ENCODE peak calls at places on chromosomes 13 and 19, in nine cellular contexts. One of them, this sample, is unnamed. For H3K27me3, the result is how much of the 10 kb centered on the place peaks cover.

GRCh38 chr13:39415003-39415402 is 188.0 kb downstream of the LHFPL6 start:
- DNase-seq in fibroblast of lung: peak
- DNase-seq in K562: no peak
- DNase-seq in colonic mucosa: no peak
- DNase-seq in left ventricle myocardium inferior: no peak
- DNase-seq in effector memory CD4-positive, alpha-beta T cell: no peak
- DNase-seq in PC-3: no peak
- DNase-seq in CD8-positive, alpha-beta T cell: no peak
- DNase-seq in tibial artery: no peak
- DNase-seq in this sample: no peak

GRCh38 chr13:22135446-22135845 is 464.6 kb downstream of the FGF9 start:
- DNase-seq in left ventricle myocardium inferior: no peak
- DNase-seq in PC-3: no peak
- DNase-seq in fibroblast of lung: no peak
- DNase-seq in tibial artery: no peak
- DNase-seq in colonic mucosa: no peak
- DNase-seq in K562: no peak
- DNase-seq in effector memory CD4-positive, alpha-beta T cell: no peak
- DNase-seq in CD8-positive, alpha-beta T cell: no peak
- DNase-seq in this sample: no peak

GRCh38 chr19:45069056-45069455 is 7.2 kb downstream of the ZNF296 start:
- DNase-seq in effector memory CD4-positive, alpha-beta T cell: no peak
- DNase-seq in colonic mucosa: peak
- DNase-seq in PC-3: peak
- DNase-seq in left ventricle myocardium inferior: peak
- DNase-seq in tibial artery: no peak
- DNase-seq in CD8-positive, alpha-beta T cell: no peak
- DNase-seq in K562: no peak
- DNase-seq in fibroblast of lung: no peak
- DNase-seq in this sample: peak

GRCh38 chr13:31049083-31049482 is 112.6 kb downstream of the HSPH1 start:
- DNase-seq in tibial artery: no peak
- DNase-seq in colonic mucosa: no peak
- DNase-seq in fibroblast of lung: no peak
- DNase-seq in effector memory CD4-positive, alpha-beta T cell: no peak
- DNase-seq in PC-3: no peak
- DNase-seq in left ventricle myocardium inferior: no peak
- DNase-seq in CD8-positive, alpha-beta T cell: no peak
- DNase-seq in K562: no peak
- DNase-seq in this sample: no peak

GRCh38 chr19:44818470-44818856 is 9.6 kb downstream of the BCAM start:
- DNase-seq in effector memory CD4-positive, alpha-beta T cell: no peak
- DNase-seq in K562: no peak
- DNase-seq in CD8-positive, alpha-beta T cell: no peak
- DNase-seq in tibial artery: no peak
- DNase-seq in colonic mucosa: no peak
- DNase-seq in PC-3: no peak
- DNase-seq in fibroblast of lung: no peak
- DNase-seq in left ventricle myocardium inferior: no peak
- DNase-seq in this sample: no peak

GRCh38 chr13:108305655-108306054 is 36.1 kb downstream of the TNFSF13B start:
- DNase-seq in K562: no peak
- DNase-seq in effector memory CD4-positive, alpha-beta T cell: no peak
- DNase-seq in tibial artery: no peak
- DNase-seq in CD8-positive, alpha-beta T cell: no peak
- DNase-seq in left ventricle myocardium inferior: no peak
- DNase-seq in colonic mucosa: no peak
- DNase-seq in PC-3: no peak
- DNase-seq in fibroblast of lung: no peak
- DNase-seq in this sample: no peak

GRCh38 chr19:29372461-29372860 is 153.3 kb upstream of the VSTM2B start:
- DNase-seq in tibial artery: peak
- DNase-seq in fibroblast of lung: no peak
- DNase-seq in colonic mucosa: no peak
- DNase-seq in left ventricle myocardium inferior: no peak
- DNase-seq in PC-3: no peak
- DNase-seq in K562: no peak
- DNase-seq in effector memory CD4-positive, alpha-beta T cell: no peak
- DNase-seq in CD8-positive, alpha-beta T cell: no peak
- DNase-seq in this sample: no peak

GRCh38 chr13:26050568-26051230 is 1.1 kb downstream of the SHISA2 start:
- DNase-seq in effector memory CD4-positive, alpha-beta T cell: no peak
- DNase-seq in PC-3: no peak
- DNase-seq in fibroblast of lung: no peak
- DNase-seq in tibial artery: no peak
- DNase-seq in CD8-positive, alpha-beta T cell: peak
- DNase-seq in left ventricle myocardium inferior: no peak
- DNase-seq in colonic mucosa: no peak
- DNase-seq in K562: no peak
- DNase-seq in this sample: no peak

GRCh38 chr19:45138303-45138751 is 22.5 kb downstream of the NKPD1 start:
- DNase-seq in colonic mucosa: no peak
- DNase-seq in effector memory CD4-positive, alpha-beta T cell: no peak
- DNase-seq in CD8-positive, alpha-beta T cell: no peak
- DNase-seq in K562: peak
- DNase-seq in PC-3: no peak
- DNase-seq in fibroblast of lung: no peak
- DNase-seq in tibial artery: no peak
- DNase-seq in left ventricle myocardium inferior: no peak
- DNase-seq in this sample: no peak

GRCh38 chr13:53126803-53127202 is 98.2 kb downstream of the OLFM4 start:
- DNase-seq in left ventricle myocardium inferior: peak
- DNase-seq in PC-3: no peak
- DNase-seq in fibroblast of lung: peak
- DNase-seq in K562: no peak
- DNase-seq in CD8-positive, alpha-beta T cell: no peak
- DNase-seq in tibial artery: no peak
- DNase-seq in effector memory CD4-positive, alpha-beta T cell: no peak
- DNase-seq in colonic mucosa: peak
- DNase-seq in this sample: no peak

GRCh38 chr19:19406878-19407639 is 1.6 kb downstream of the GATAD2A start:
- DNase-seq in K562: no peak
- DNase-seq in tibial artery: no peak
- DNase-seq in CD8-positive, alpha-beta T cell: peak
- DNase-seq in PC-3: peak
- DNase-seq in left ventricle myocardium inferior: no peak
- DNase-seq in fibroblast of lung: peak
- DNase-seq in colonic mucosa: peak
- DNase-seq in effector memory CD4-positive, alpha-beta T cell: no peak
- DNase-seq in this sample: peak

GRCh38 chr19:9070066-9070465 is 16.8 kb upstream of the OR1M1 start:
- DNase-seq in left ventricle myocardium inferior: no peak
- DNase-seq in fibroblast of lung: no peak
- DNase-seq in colonic mucosa: no peak
- DNase-seq in K562: no peak
- DNase-seq in tibial artery: no peak
- DNase-seq in effector memory CD4-positive, alpha-beta T cell: no peak
- DNase-seq in CD8-positive, alpha-beta T cell: no peak
- DNase-seq in PC-3: no peak
- DNase-seq in this sample: no peak

GRCh38 chr19:32818536-32818935 is 51.0 kb downstream of the SLC7A9 start:
- DNase-seq in PC-3: no peak
- DNase-seq in K562: no peak
- DNase-seq in tibial artery: no peak
- DNase-seq in colonic mucosa: no peak
- DNase-seq in left ventricle myocardium inferior: no peak
- DNase-seq in fibroblast of lung: no peak
- DNase-seq in CD8-positive, alpha-beta T cell: no peak
- DNase-seq in effector memory CD4-positive, alpha-beta T cell: no peak
- DNase-seq in this sample: no peak

GRCh38 chr19:6730153-6730804 is 7.1 kb downstream of the GPR108 start:
- DNase-seq in colonic mucosa: peak
- DNase-seq in fibroblast of lung: no peak
- DNase-seq in left ventricle myocardium inferior: no peak
- DNase-seq in CD8-positive, alpha-beta T cell: peak
- DNase-seq in K562: peak
- DNase-seq in effector memory CD4-positive, alpha-beta T cell: no peak
- DNase-seq in tibial artery: no peak
- DNase-seq in PC-3: no peak
- DNase-seq in this sample: no peak

GRCh38 chr13:52846567-52847321 is 1.7 kb downstream of the PCDH8 start:
- DNase-seq in left ventricle myocardium inferior: peak
- DNase-seq in CD8-positive, alpha-beta T cell: no peak
- DNase-seq in K562: no peak
- DNase-seq in PC-3: no peak
- DNase-seq in effector memory CD4-positive, alpha-beta T cell: no peak
- DNase-seq in fibroblast of lung: peak
- DNase-seq in colonic mucosa: peak
- DNase-seq in tibial artery: no peak
- DNase-seq in this sample: no peak

GRCh38 chr13:44040754-44041100 is 161.0 kb downstream of the LACC1 start:
- DNase-seq in PC-3: peak
- DNase-seq in colonic mucosa: no peak
- DNase-seq in CD8-positive, alpha-beta T cell: no peak
- DNase-seq in fibroblast of lung: peak
- DNase-seq in effector memory CD4-positive, alpha-beta T cell: no peak
- DNase-seq in tibial artery: no peak
- DNase-seq in K562: no peak
- DNase-seq in left ventricle myocardium inferior: no peak
- DNase-seq in this sample: no peak

GRCh38 chr19:47839913-47840312 is 18.2 kb downstream of the CRX start:
- DNase-seq in colonic mucosa: no peak
- DNase-seq in left ventricle myocardium inferior: no peak
- DNase-seq in tibial artery: no peak
- DNase-seq in PC-3: no peak
- DNase-seq in CD8-positive, alpha-beta T cell: no peak
- DNase-seq in fibroblast of lung: no peak
- DNase-seq in effector memory CD4-positive, alpha-beta T cell: no peak
- DNase-seq in K562: no peak
- DNase-seq in this sample: no peak

GRCh38 chr19:33435706-33436359 is 62.3 kb downstream of the CEBPG start:
- DNase-seq in CD8-positive, alpha-beta T cell: no peak
- DNase-seq in fibroblast of lung: no peak
- DNase-seq in PC-3: no peak
- DNase-seq in effector memory CD4-positive, alpha-beta T cell: no peak
- DNase-seq in K562: no peak
- DNase-seq in tibial artery: no peak
- DNase-seq in left ventricle myocardium inferior: no peak
- DNase-seq in colonic mucosa: no peak
- DNase-seq in this sample: no peak

GRCh38 chr19:5091576-5092215 is 122.8 kb downstream of the KDM4B start:
- DNase-seq in colonic mucosa: no peak
- DNase-seq in tibial artery: peak
- DNase-seq in K562: peak
- DNase-seq in CD8-positive, alpha-beta T cell: no peak
- DNase-seq in fibroblast of lung: no peak
- DNase-seq in PC-3: no peak
- DNase-seq in effector memory CD4-positive, alpha-beta T cell: no peak
- DNase-seq in left ventricle myocardium inferior: no peak
- DNase-seq in this sample: no peak
- H3K27me3 ChIP-seq in colonic mucosa: under half
- H3K27me3 ChIP-seq in tibial artery: under half
- H3K27me3 ChIP-seq in K562: under half
- H3K27me3 ChIP-seq in CD8-positive, alpha-beta T cell: under half
- H3K27me3 ChIP-seq in fibroblast of lung: under half
- H3K27me3 ChIP-seq in PC-3: under half
- H3K27me3 ChIP-seq in effector memory CD4-positive, alpha-beta T cell: under half
- H3K27me3 ChIP-seq in left ventricle myocardium inferior: under half
- H3K27me3 ChIP-seq in this sample: under half

DNA sequence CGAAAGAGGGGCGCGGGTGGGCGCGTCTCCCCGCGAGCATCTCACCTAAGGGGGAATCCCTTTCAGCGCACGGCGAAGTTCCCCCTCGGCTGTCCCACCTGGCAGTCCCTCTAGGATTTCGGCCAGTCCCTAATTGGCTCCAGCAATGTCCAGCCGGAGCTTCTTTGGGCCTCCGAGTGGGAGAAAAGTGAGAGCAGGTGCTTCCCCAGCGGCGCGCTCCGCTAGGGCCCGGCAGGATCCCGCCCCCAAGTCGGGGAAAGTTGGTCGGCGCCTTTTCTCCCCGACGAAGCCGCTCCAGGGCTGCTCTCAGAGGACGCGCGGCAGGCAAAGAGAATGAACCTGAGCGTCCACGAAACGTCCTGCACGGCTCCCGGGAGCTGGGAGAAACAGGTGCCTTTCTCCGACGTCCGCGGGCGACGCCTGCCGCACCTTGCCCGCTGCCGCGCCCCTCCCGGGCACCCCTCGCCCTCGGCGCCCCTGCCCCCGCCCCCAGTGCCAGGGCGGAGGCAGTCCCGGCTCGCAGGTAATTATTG is 366 bp upstream of the KL start:
- DNase-seq in tibial artery: no peak
- DNase-seq in effector memory CD4-positive, alpha-beta T cell: no peak
- DNase-seq in colonic mucosa: peak
- DNase-seq in CD8-positive, alpha-beta T cell: no peak
- DNase-seq in K562: no peak
- DNase-seq in left ventricle myocardium inferior: peak
- DNase-seq in PC-3: no peak
- DNase-seq in fibroblast of lung: no peak
- DNase-seq in this sample: no peak
- H3K27me3 ChIP-seq in tibial artery: under half
- H3K27me3 ChIP-seq in effector memory CD4-positive, alpha-beta T cell: under half
- H3K27me3 ChIP-seq in colonic mucosa: under half
- H3K27me3 ChIP-seq in CD8-positive, alpha-beta T cell: under half
- H3K27me3 ChIP-seq in K562: under half
- H3K27me3 ChIP-seq in left ventricle myocardium inferior: under half
- H3K27me3 ChIP-seq in PC-3: under half
- H3K27me3 ChIP-seq in fibroblast of lung: under half
- H3K27me3 ChIP-seq in this sample: under half

DNA sequence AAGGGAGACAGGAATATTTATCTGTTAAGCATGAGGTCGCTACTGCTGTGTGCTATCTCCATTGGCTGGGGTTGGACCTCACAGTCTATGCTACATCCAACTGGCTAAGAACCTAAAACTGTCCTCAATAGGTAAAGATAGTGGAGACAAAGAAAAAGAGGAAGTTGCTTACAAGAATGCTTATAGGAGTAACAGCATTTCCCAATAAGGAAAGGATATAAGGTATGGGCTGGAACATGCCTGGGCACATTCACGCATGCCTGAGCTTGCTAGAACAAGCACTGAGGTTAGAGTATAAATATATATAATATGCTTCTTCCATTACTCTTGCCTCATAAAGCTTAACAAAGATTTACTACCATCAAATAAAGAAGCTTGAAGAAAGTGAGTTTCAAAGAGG is 47.9 kb upstream of the CEACAM21 start:
- DNase-seq in left ventricle myocardium inferior: no peak
- DNase-seq in K562: no peak
- DNase-seq in fibroblast of lung: peak
- DNase-seq in tibial artery: no peak
- DNase-seq in effector memory CD4-positive, alpha-beta T cell: no peak
- DNase-seq in colonic mucosa: no peak
- DNase-seq in PC-3: no peak
- DNase-seq in CD8-positive, alpha-beta T cell: no peak
- DNase-seq in this sample: no peak
- H3K27me3 ChIP-seq in left ventricle myocardium inferior: under half
- H3K27me3 ChIP-seq in K562: under half
- H3K27me3 ChIP-seq in fibroblast of lung: under half
- H3K27me3 ChIP-seq in tibial artery: under half
- H3K27me3 ChIP-seq in effector memory CD4-positive, alpha-beta T cell: under half
- H3K27me3 ChIP-seq in colonic mucosa: under half
- H3K27me3 ChIP-seq in PC-3: half or more
- H3K27me3 ChIP-seq in CD8-positive, alpha-beta T cell: under half
- H3K27me3 ChIP-seq in this sample: half or more

DNA sequence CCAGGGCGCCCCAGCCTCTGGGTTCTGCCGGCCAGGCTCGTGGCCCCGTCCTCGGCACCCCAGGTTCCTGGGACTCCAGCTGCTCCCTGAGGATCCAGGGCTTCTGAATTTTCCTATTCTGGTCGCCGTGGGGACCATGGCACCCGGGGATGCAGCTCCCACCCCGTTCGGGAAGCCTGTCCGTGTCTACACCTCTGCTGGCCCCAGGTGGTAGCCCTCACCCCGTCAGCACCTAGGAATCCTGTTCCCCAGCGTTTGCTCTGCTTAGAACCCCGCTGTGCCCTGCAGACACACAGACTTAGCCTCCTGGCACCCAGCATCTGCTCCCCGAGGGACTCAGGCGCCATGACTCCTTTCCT is 960 bp downstream of the PPFIA3 start:
- DNase-seq in fibroblast of lung: no peak
- DNase-seq in CD8-positive, alpha-beta T cell: no peak
- DNase-seq in effector memory CD4-positive, alpha-beta T cell: no peak
- DNase-seq in left ventricle myocardium inferior: no peak
- DNase-seq in K562: no peak
- DNase-seq in tibial artery: no peak
- DNase-seq in PC-3: no peak
- DNase-seq in colonic mucosa: no peak
- DNase-seq in this sample: no peak
- H3K27me3 ChIP-seq in fibroblast of lung: under half
- H3K27me3 ChIP-seq in CD8-positive, alpha-beta T cell: under half
- H3K27me3 ChIP-seq in effector memory CD4-positive, alpha-beta T cell: under half
- H3K27me3 ChIP-seq in left ventricle myocardium inferior: under half
- H3K27me3 ChIP-seq in K562: under half
- H3K27me3 ChIP-seq in tibial artery: under half
- H3K27me3 ChIP-seq in PC-3: under half
- H3K27me3 ChIP-seq in colonic mucosa: under half
- H3K27me3 ChIP-seq in this sample: under half